ENCODE peak calls at places on chromosomes 3 and 15, in six cellular contexts. One of them, this sample, is unnamed.

GRCh38 chr3:190444576-190445145 is 5.0 kb downstream of the TMEM207 start:
- DNase-seq in spleen: no peak
- DNase-seq in colonic mucosa: no peak
- DNase-seq in right lobe of liver: no peak
- DNase-seq in fibroblast of lung: no peak
- DNase-seq in dorsolateral prefrontal cortex: no peak
- DNase-seq in this sample: no peak

GRCh38 chr3:137714551-137714950 is 49.6 kb upstream of the SOX14 start:
- DNase-seq in fibroblast of lung: no peak
- DNase-seq in colonic mucosa: no peak
- DNase-seq in dorsolateral prefrontal cortex: no peak
- DNase-seq in right lobe of liver: no peak
- DNase-seq in spleen: no peak
- DNase-seq in this sample: no peak

GRCh38 chr3:44584646-44585501 is at the start of gene ZNF660:
- DNase-seq in colonic mucosa: peak
- DNase-seq in spleen: peak
- DNase-seq in dorsolateral prefrontal cortex: peak
- DNase-seq in right lobe of liver: peak
- DNase-seq in fibroblast of lung: peak
- DNase-seq in this sample: peak

GRCh38 chr3:99419111-99419510 is 219.3 kb upstream of the COL8A1 start:
- DNase-seq in colonic mucosa: no peak
- DNase-seq in right lobe of liver: no peak
- DNase-seq in fibroblast of lung: no peak
- DNase-seq in dorsolateral prefrontal cortex: no peak
- DNase-seq in spleen: no peak
- DNase-seq in this sample: no peak

GRCh38 chr3:189787622-189788021 is 156.4 kb downstream of the TP63 start:
- DNase-seq in dorsolateral prefrontal cortex: no peak
- DNase-seq in spleen: no peak
- DNase-seq in colonic mucosa: no peak
- DNase-seq in right lobe of liver: no peak
- DNase-seq in fibroblast of lung: no peak
- DNase-seq in this sample: no peak

GRCh38 chr3:159786489-159787181 is 202.0 kb upstream of the IL12A start:
- DNase-seq in colonic mucosa: no peak
- DNase-seq in right lobe of liver: no peak
- DNase-seq in fibroblast of lung: peak
- DNase-seq in spleen: no peak
- DNase-seq in dorsolateral prefrontal cortex: no peak
- DNase-seq in this sample: no peak

GRCh38 chr3:52200981-52201679 is 3.2 kb downstream of the ALAS1 start:
- DNase-seq in dorsolateral prefrontal cortex: no peak
- DNase-seq in colonic mucosa: no peak
- DNase-seq in right lobe of liver: no peak
- DNase-seq in fibroblast of lung: no peak
- DNase-seq in spleen: no peak
- DNase-seq in this sample: no peak

GRCh38 chr3:126130081-126130855 is 46.3 kb upstream of the SLC41A3 start:
- DNase-seq in dorsolateral prefrontal cortex: no peak
- DNase-seq in fibroblast of lung: no peak
- DNase-seq in right lobe of liver: peak
- DNase-seq in spleen: peak
- DNase-seq in colonic mucosa: peak
- DNase-seq in this sample: peak

GRCh38 chr15:32747886-32748285 is 30.1 kb downstream of the GREM1 start:
- DNase-seq in fibroblast of lung: no peak
- DNase-seq in right lobe of liver: no peak
- DNase-seq in spleen: no peak
- DNase-seq in dorsolateral prefrontal cortex: no peak
- DNase-seq in colonic mucosa: no peak
- DNase-seq in this sample: no peak

GRCh38 chr15:100770781-100771584 is 108.6 kb upstream of the ALDH1A3 start:
- DNase-seq in right lobe of liver: no peak
- DNase-seq in colonic mucosa: no peak
- DNase-seq in spleen: peak
- DNase-seq in fibroblast of lung: no peak
- DNase-seq in dorsolateral prefrontal cortex: no peak
- DNase-seq in this sample: no peak

GRCh38 chr3:128060473-128061381 is 8.5 kb downstream of the SEC61A1 start:
- DNase-seq in dorsolateral prefrontal cortex: no peak
- DNase-seq in right lobe of liver: no peak
- DNase-seq in colonic mucosa: no peak
- DNase-seq in spleen: no peak
- DNase-seq in fibroblast of lung: peak
- DNase-seq in this sample: no peak

GRCh38 chr3:48428863-48429415 is 947 bp downstream of the PLXNB1 start:
- DNase-seq in dorsolateral prefrontal cortex: peak
- DNase-seq in right lobe of liver: peak
- DNase-seq in fibroblast of lung: peak
- DNase-seq in colonic mucosa: peak
- DNase-seq in spleen: no peak
- DNase-seq in this sample: peak

GRCh38 chr3:42510325-42510724 is 7.9 kb downstream of the VIPR1 start:
- DNase-seq in spleen: no peak
- DNase-seq in dorsolateral prefrontal cortex: no peak
- DNase-seq in fibroblast of lung: no peak
- DNase-seq in right lobe of liver: no peak
- DNase-seq in colonic mucosa: peak
- DNase-seq in this sample: peak

GRCh38 chr3:156230291-156230900 is 110.0 kb downstream of the KCNAB1 start:
- DNase-seq in fibroblast of lung: no peak
- DNase-seq in dorsolateral prefrontal cortex: no peak
- DNase-seq in spleen: no peak
- DNase-seq in colonic mucosa: no peak
- DNase-seq in right lobe of liver: no peak
- DNase-seq in this sample: no peak

GRCh38 chr3:15339786-15340215 is 7.4 kb upstream of the SH3BP5 start:
- DNase-seq in colonic mucosa: no peak
- DNase-seq in fibroblast of lung: peak
- DNase-seq in spleen: no peak
- DNase-seq in dorsolateral prefrontal cortex: no peak
- DNase-seq in right lobe of liver: no peak
- DNase-seq in this sample: no peak

GRCh38 chr3:15299036-15299435 is 33.4 kb downstream of the SH3BP5 start:
- DNase-seq in colonic mucosa: no peak
- DNase-seq in dorsolateral prefrontal cortex: peak
- DNase-seq in fibroblast of lung: no peak
- DNase-seq in spleen: no peak
- DNase-seq in right lobe of liver: peak
- DNase-seq in this sample: no peak

GRCh38 chr3:16064660-16065414 is 109.6 kb upstream of the GALNT15 start:
- DNase-seq in fibroblast of lung: peak
- DNase-seq in spleen: no peak
- DNase-seq in colonic mucosa: peak
- DNase-seq in dorsolateral prefrontal cortex: peak
- DNase-seq in right lobe of liver: peak
- DNase-seq in this sample: no peak

GRCh38 chr15:63023351-63023945 is 19.1 kb upstream of the TPM1 start:
- DNase-seq in colonic mucosa: no peak
- DNase-seq in fibroblast of lung: peak
- DNase-seq in spleen: no peak
- DNase-seq in right lobe of liver: no peak
- DNase-seq in dorsolateral prefrontal cortex: no peak
- DNase-seq in this sample: no peak

GRCh38 chr3:141303481-141304223 is 64.7 kb upstream of the ZBTB38 start:
- DNase-seq in right lobe of liver: no peak
- DNase-seq in colonic mucosa: peak
- DNase-seq in spleen: no peak
- DNase-seq in fibroblast of lung: peak
- DNase-seq in dorsolateral prefrontal cortex: peak
- DNase-seq in this sample: no peak

GRCh38 chr3:141307351-141308059 is 60.8 kb upstream of the ZBTB38 start:
- DNase-seq in dorsolateral prefrontal cortex: no peak
- DNase-seq in spleen: no peak
- DNase-seq in colonic mucosa: no peak
- DNase-seq in fibroblast of lung: no peak
- DNase-seq in right lobe of liver: no peak
- DNase-seq in this sample: no peak

GRCh38 chr3:141306276-141306675 is 62.0 kb upstream of the ZBTB38 start:
- DNase-seq in right lobe of liver: no peak
- DNase-seq in spleen: no peak
- DNase-seq in dorsolateral prefrontal cortex: no peak
- DNase-seq in colonic mucosa: no peak
- DNase-seq in fibroblast of lung: no peak
- DNase-seq in this sample: no peak

GRCh38 chr3:141306922-141307321 is 61.4 kb upstream of the ZBTB38 start:
- DNase-seq in colonic mucosa: no peak
- DNase-seq in fibroblast of lung: no peak
- DNase-seq in dorsolateral prefrontal cortex: no peak
- DNase-seq in right lobe of liver: no peak
- DNase-seq in spleen: no peak
- DNase-seq in this sample: no peak

DNA sequence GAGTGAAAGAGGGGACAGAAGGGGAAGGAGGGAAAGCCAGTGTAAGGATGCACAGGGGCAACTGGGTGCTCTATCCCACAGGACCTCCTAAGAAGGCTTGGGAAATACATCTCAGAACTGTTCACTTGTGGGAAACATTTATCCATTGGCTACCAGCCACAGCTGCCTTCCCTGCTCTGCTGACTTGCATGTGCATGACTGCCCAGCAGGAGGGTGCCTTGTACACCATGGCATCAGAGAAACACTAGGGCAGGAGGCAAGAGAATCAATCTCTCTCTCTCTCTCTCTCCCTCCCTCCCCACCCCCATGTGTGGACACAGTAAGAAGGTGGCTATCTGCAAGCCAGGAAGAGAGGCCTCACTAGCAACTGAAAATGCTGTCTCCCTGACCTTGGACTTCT is 62.9 kb upstream of the ZBTB38 start:
- DNase-seq in fibroblast of lung: peak
- DNase-seq in colonic mucosa: no peak
- DNase-seq in right lobe of liver: no peak
- DNase-seq in spleen: no peak
- DNase-seq in dorsolateral prefrontal cortex: no peak
- DNase-seq in this sample: no peak
- TF ChIP-seq CTCF in fibroblast of lung: peak
- TF ChIP-seq CTCF in colonic mucosa: no peak
- TF ChIP-seq CTCF in right lobe of liver: no peak
- TF ChIP-seq CTCF in spleen: no peak
- TF ChIP-seq CTCF in dorsolateral prefrontal cortex: no peak
- TF ChIP-seq CTCF in this sample: no peak

GRCh38 chr3:536417-536813 is 339.9 kb downstream of the CHL1 start:
- DNase-seq in right lobe of liver: no peak
- DNase-seq in dorsolateral prefrontal cortex: no peak
- DNase-seq in spleen: no peak
- DNase-seq in fibroblast of lung: no peak
- DNase-seq in colonic mucosa: no peak
- DNase-seq in this sample: no peak
- H3K4me3 ChIP-seq in right lobe of liver: peak
- H3K4me3 ChIP-seq in dorsolateral prefrontal cortex: peak
- H3K4me3 ChIP-seq in spleen: peak
- H3K4me3 ChIP-seq in fibroblast of lung: peak
- H3K4me3 ChIP-seq in colonic mucosa: peak
- H3K4me3 ChIP-seq in this sample: peak

DNA sequence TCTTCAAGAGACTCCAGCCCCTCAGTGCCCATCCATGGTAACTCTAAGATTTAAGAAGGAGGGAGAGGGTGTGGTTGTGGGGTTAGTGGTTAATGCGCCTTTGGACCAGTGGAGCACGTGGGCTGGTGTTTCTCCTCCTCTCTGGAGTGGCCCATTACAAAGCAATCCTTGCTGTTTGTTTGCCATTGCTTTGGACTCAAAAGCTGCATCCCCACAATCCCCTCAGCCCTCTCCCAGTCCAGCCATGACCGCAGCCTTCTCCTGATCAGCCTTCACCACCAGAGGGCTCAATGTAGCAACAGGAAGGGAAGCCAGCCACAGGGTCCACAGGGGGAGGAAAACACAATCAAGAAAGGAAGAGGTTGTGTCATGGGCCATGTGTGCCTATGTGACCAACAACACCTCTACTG is 38.4 kb upstream of the FAM174B start:
- DNase-seq in dorsolateral prefrontal cortex: no peak
- DNase-seq in colonic mucosa: no peak
- DNase-seq in right lobe of liver: no peak
- DNase-seq in fibroblast of lung: peak
- DNase-seq in spleen: no peak
- DNase-seq in this sample: no peak
- TF ChIP-seq CTCF in dorsolateral prefrontal cortex: no peak
- TF ChIP-seq CTCF in colonic mucosa: no peak
- TF ChIP-seq CTCF in right lobe of liver: peak
- TF ChIP-seq CTCF in fibroblast of lung: peak
- TF ChIP-seq CTCF in spleen: no peak
- TF ChIP-seq CTCF in this sample: no peak

GRCh38 chr3:185716436-185717090 is 108.3 kb downstream of the IGF2BP2 start:
- DNase-seq in spleen: no peak
- DNase-seq in right lobe of liver: no peak
- DNase-seq in fibroblast of lung: no peak
- DNase-seq in colonic mucosa: peak
- DNase-seq in dorsolateral prefrontal cortex: no peak
- DNase-seq in this sample: no peak

GRCh38 chr3:185717121-185717520 is 107.7 kb downstream of the IGF2BP2 start:
- DNase-seq in right lobe of liver: no peak
- DNase-seq in dorsolateral prefrontal cortex: peak
- DNase-seq in fibroblast of lung: peak
- DNase-seq in spleen: no peak
- DNase-seq in colonic mucosa: no peak
- DNase-seq in this sample: no peak

GRCh38 chr3:185714085-185714484 is 110.8 kb downstream of the IGF2BP2 start:
- DNase-seq in spleen: no peak
- DNase-seq in right lobe of liver: no peak
- DNase-seq in dorsolateral prefrontal cortex: no peak
- DNase-seq in colonic mucosa: no peak
- DNase-seq in fibroblast of lung: no peak
- DNase-seq in this sample: no peak

GRCh38 chr3:185713015-185713414 is 111.8 kb downstream of the IGF2BP2 start:
- DNase-seq in right lobe of liver: no peak
- DNase-seq in dorsolateral prefrontal cortex: no peak
- DNase-seq in fibroblast of lung: no peak
- DNase-seq in colonic mucosa: peak
- DNase-seq in spleen: no peak
- DNase-seq in this sample: no peak

GRCh38 chr3:185715091-185715490 is 109.8 kb downstream of the IGF2BP2 start:
- DNase-seq in dorsolateral prefrontal cortex: no peak
- DNase-seq in right lobe of liver: no peak
- DNase-seq in spleen: no peak
- DNase-seq in colonic mucosa: no peak
- DNase-seq in fibroblast of lung: no peak
- DNase-seq in this sample: no peak
- H3K4me3 ChIP-seq in dorsolateral prefrontal cortex: no peak
- H3K4me3 ChIP-seq in right lobe of liver: no peak
- H3K4me3 ChIP-seq in spleen: no peak
- H3K4me3 ChIP-seq in colonic mucosa: no peak
- H3K4me3 ChIP-seq in fibroblast of lung: no peak
- H3K4me3 ChIP-seq in this sample: no peak

This sample was measured in lower lobe of right lung.